ENCODE peak calls at places on chromosomes 6 and 20, in four cellular contexts. K, P, T and Q are unnamed samples.

GRCh38 chr6:3841066-3841454 is 8.1 kb upstream of the FAM50B start:
- DNase-seq in K (no peak), P (no peak), T (no peak), Q (peak; percentile 90)

GRCh38 chr6:139540276-139540675 is 165.8 kb upstream of the CITED2 start:
- DNase-seq in K (peak; percentile 32), P (no peak), T (no peak), Q (no peak)

GRCh38 chr6:122997541-122998150 is 1.6 kb downstream of the CLVS2 start:
- DNase-seq in K (no peak), P (no peak), T (no peak), Q (no peak)

GRCh38 chr6:161682982-161683381 is 409.1 kb upstream of the AGPAT4 start:
- DNase-seq in K (no peak), P (no peak), T (no peak), Q (no peak)

GRCh38 chr6:33018904-33019303 is 9.5 kb upstream of the HLA-DOA start:
- DNase-seq in K (peak; percentile 38), P (no peak), T (peak; percentile 2), Q (no peak)

GRCh38 chr6:26358511-26358981 is 6.5 kb upstream of the BTN3A2 start:
- DNase-seq in K (peak; percentile 62), P (no peak), T (no peak), Q (no peak)

GRCh38 chr6:164151762-164152161 is 737.2 kb downstream of the QKI start:
- DNase-seq in K (no peak), P (no peak), T (no peak), Q (no peak)

GRCh38 chr20:23629017-23629541 is 8.7 kb downstream of the CST3 start:
- DNase-seq in K (no peak), P (peak; percentile 83), T (no peak), Q (peak; percentile 98)

GRCh38 chr6:33839399-33840063 is 35.7 kb upstream of the MLN start:
- DNase-seq in K (no peak), P (no peak), T (no peak), Q (no peak)

GRCh38 chr6:136607204-136607931 is 57.1 kb upstream of the MAP7 start:
- DNase-seq in K (no peak), P (no peak), T (peak; percentile 27), Q (peak; percentile 22)

GRCh38 chr6:133241088-133241900 is at the start of gene EYA4:
- DNase-seq in K (no peak), P (peak; percentile 74), T (no peak), Q (no peak)

GRCh38 chr6:38773338-38773737 is 58.2 kb downstream of the DNAH8 start:
- DNase-seq in K (no peak), P (peak; percentile 24), T (peak; percentile 35), Q (peak; percentile 19)

GRCh38 chr6:10426781-10427279 is 12.0 kb upstream of the TFAP2A start:
- DNase-seq in K (no peak), P (no peak), T (no peak), Q (no peak)

GRCh38 chr20:1326031-1326930 is 2.7 kb downstream of the SDCBP2 start:
- DNase-seq in K (no peak), P (no peak), T (no peak), Q (no peak)

GRCh38 chr6:150987371-150987828 is 121.9 kb downstream of the MTHFD1L start:
- DNase-seq in K (no peak), P (peak; percentile 39), T (no peak), Q (no peak)

GRCh38 chr6:19803331-19804330 is 33.5 kb upstream of the ID4 start:
- DNase-seq in K (no peak), P (no peak), T (no peak), Q (peak; percentile 49)

GRCh38 chr6:150514806-150515362 is 84.8 kb upstream of the PLEKHG1 start:
- DNase-seq in K (no peak), P (no peak), T (no peak), Q (no peak)

GRCh38 chr20:33337531-33338165 is 54.6 kb downstream of the BPIFB1 start:
- DNase-seq in K (peak; percentile 50), P (no peak), T (no peak), Q (no peak)

GRCh38 chr20:12682613-12683012 is 326.2 kb upstream of the SPTLC3 start:
- DNase-seq in K (no peak), P (no peak), T (no peak), Q (no peak)

GRCh38 chr6:142132625-142133024 is at the start of gene GJE1:
- DNase-seq in K (no peak), P (no peak), T (no peak), Q (no peak)

GRCh38 chr6:151289399-151290007 is 49.7 kb downstream of the AKAP12 start:
- DNase-seq in K (no peak), P (no peak), T (no peak), Q (no peak)

GRCh38 chr6:35213824-35214756 is at the start of gene SCUBE3:
- DNase-seq in K (no peak), P (no peak), T (peak; percentile 66), Q (no peak)

GRCh38 chr6:74343804-74344203 is 647.8 kb downstream of the CD109 start:
- DNase-seq in K (no peak), P (peak; percentile 2), T (no peak), Q (peak; percentile 4)

GRCh38 chr20:10902174-10902573 is 228.4 kb upstream of the JAG1 start:
- DNase-seq in K (no peak), P (no peak), T (no peak), Q (no peak)

GRCh38 chr20:36214684-36215256 is 21.5 kb upstream of the AAR2 start:
- DNase-seq in K (no peak), P (peak; percentile 46), T (peak; percentile 57), Q (peak; percentile 54)

GRCh38 chr6:132919028-132919427 is 104.7 kb downstream of the RPS12 start:
- DNase-seq in K (no peak), P (no peak), T (no peak), Q (no peak)

GRCh38 chr6:7787137-7787575 is 61.3 kb downstream of the BMP6 start:
- DNase-seq in K (no peak), P (no peak), T (no peak), Q (no peak)

GRCh38 chr6:86937219-86938079 is at the start of gene HTR1E:
- DNase-seq in K (no peak), P (peak; percentile 28), T (peak; percentile 51), Q (peak; percentile 42)

GRCh38 chr6:152605342-152605741 is 31.8 kb downstream of the SYNE1 start:
- DNase-seq in K (no peak), P (no peak), T (no peak), Q (no peak)

GRCh38 chr6:63899550-63899949 is 263.9 kb downstream of the PHF3 start:
- DNase-seq in K (no peak), P (peak; percentile 1), T (no peak), Q (no peak)

GRCh38 chr6:111263837-111264236 is 176.5 kb downstream of the SLC16A10 start:
- DNase-seq in K (no peak), P (no peak), T (peak; percentile 36), Q (no peak)

GRCh38 chr20:39676857-39677351 is 714.8 kb downstream of the DHX35 start:
- DNase-seq in K (no peak), P (peak; percentile 5), T (no peak), Q (no peak)
- TF ChIP-seq POLR2AphosphoS2 in K (no peak), P (no peak), T (no peak), Q (no peak)

GRCh38 chr20:24637941-24638340 is 168.5 kb downstream of the SYNDIG1 start:
- DNase-seq in K (no peak), P (no peak), T (no peak), Q (no peak)
- TF ChIP-seq POLR2AphosphoS2 in K (no peak), P (no peak), T (no peak), Q (no peak)

GRCh38 chr6:43702147-43702521 is 14.5 kb upstream of the MRPS18A start:
- DNase-seq in K (no peak), P (no peak), T (no peak), Q (no peak)

GRCh38 chr6:43695078-43695966 is 7.7 kb upstream of the MRPS18A start:
- DNase-seq in K (no peak), P (no peak), T (no peak), Q (no peak)

GRCh38 chr6:43695967-43696291 is 8.3 kb upstream of the MRPS18A start:
- DNase-seq in K (no peak), P (no peak), T (no peak), Q (peak; percentile 28)

GRCh38 chr6:43699564-43700186 is 12.1 kb upstream of the MRPS18A start:
- DNase-seq in K (no peak), P (peak; percentile 58), T (no peak), Q (peak; percentile 42)

DNA sequence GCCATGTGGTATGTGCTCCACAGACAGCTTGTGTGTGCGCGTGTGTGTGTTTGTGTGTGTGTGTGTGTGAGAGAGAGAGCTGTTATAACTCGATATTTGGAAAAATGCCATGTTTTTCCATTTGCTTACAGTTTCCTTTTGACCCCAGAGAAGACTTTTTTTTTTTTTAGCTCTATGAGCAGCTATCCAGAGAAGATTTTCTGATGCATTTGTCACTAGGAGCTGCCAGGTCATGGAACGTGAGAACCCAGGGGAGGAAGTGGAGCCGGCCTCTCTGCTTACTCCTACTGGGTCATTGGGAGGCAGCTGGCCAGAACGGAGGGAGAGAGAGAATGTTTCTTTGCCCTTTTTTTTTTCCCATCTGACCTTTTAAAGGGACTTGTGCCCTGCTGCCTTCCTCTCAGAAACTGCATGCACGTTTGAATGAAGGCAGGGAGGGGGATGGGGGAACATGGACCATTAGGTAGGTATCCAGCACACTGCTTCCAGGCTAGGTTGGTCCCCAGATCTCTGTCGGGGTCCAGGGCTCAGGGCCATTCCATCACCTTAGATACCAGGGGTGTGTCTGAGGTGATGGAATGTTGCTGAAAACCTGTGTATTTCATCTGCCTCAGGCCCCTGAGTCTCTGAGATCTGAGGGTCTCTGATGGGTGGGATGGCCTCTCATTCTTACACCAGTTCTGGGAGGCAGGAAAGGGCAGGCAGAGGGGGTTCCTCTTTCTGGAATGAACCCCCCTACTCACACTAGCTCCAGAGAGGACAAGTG is 11.2 kb upstream of the MRPS18A start:
- DNase-seq in K (no peak), P (peak; percentile 42), T (no peak), Q (no peak)
- TF ChIP-seq POLR2AphosphoS2 in K (no peak), P (no peak), T (no peak), Q (no peak)

GRCh38 chr6:107847844-107848802 is 24.0 kb upstream of the SCML4 start:
- DNase-seq in K (no peak), P (peak; percentile 70), T (peak; percentile 91), Q (peak; percentile 58)

GRCh38 chr6:107849325-107849724 is 25.2 kb upstream of the SCML4 start:
- DNase-seq in K (no peak), P (no peak), T (no peak), Q (no peak)

GRCh38 chr6:107853226-107853625 is 29.1 kb upstream of the SCML4 start:
- DNase-seq in K (no peak), P (no peak), T (no peak), Q (no peak)
- TF ChIP-seq POLR2AphosphoS2 in K (no peak), P (no peak), T (no peak), Q (no peak)

DNA sequence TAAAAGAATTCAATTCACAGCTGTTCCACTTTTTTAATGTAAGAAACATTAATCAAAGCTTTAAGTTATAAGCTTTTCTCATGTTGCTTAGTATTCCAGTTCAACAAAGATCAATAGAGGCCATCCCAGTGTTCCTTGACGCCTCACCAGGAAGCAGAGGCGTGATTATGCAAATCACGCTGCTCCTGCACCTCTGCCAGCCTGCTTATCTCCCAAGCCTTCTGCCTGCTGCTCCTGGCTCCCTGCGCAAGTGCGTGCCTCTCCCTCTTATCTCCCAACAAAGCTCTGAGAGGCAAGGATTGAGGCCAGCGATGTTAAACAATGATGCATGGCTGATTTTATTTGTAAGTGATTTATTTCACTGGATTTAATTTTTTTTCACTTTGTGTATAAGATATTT is 42.8 kb downstream of the INSM1 start:
- DNase-seq in K (no peak), P (no peak), T (no peak), Q (no peak)
- TF ChIP-seq POLR2AphosphoS2 in K (no peak), P (no peak), T (no peak), Q (no peak)

GRCh38 chr6:154039231-154039842 is at the start of gene OPRM1:
- DNase-seq in K (no peak), P (peak; percentile 2), T (peak; percentile 13), Q (no peak)
- TF ChIP-seq POLR2AphosphoS2 in K (no peak), P (no peak), T (no peak), Q (no peak)